ENCODE peak calls at places on chromosomes 3 and 15, in nine cellular contexts. W, A, Q, Z, B, N, F, J and Y are unnamed samples. For H3K36me3, the result is how much of the 10 kb centered on the place peaks cover.

GRCh38 chr3:159266779-159267178 is 464.9 kb downstream of the MFSD1 start:
- DNase-seq in W (no peak), A (no peak), Q (no peak), Z (peak), B (no peak), N (no peak), F (no peak), J (peak), Y (no peak)

GRCh38 chr15:80918440-80918839 is 71.2 kb downstream of the MESD start:
- DNase-seq in W (no peak), A (no peak), Q (no peak), Z (no peak), B (no peak), N (no peak), F (no peak), J (no peak), Y (no peak)

GRCh38 chr3:14352002-14352627 is 50.3 kb upstream of the SLC6A6 start:
- DNase-seq in W (peak), A (no peak), Q (no peak), Z (peak), B (no peak), N (no peak), F (no peak), J (peak), Y (no peak)

GRCh38 chr15:73900129-73900712 is 26.0 kb upstream of the LOXL1 start:
- DNase-seq in W (peak), A (peak), Q (no peak), Z (no peak), B (no peak), N (no peak), F (no peak), J (peak), Y (no peak)

GRCh38 chr3:188901126-188901525 is 270.6 kb upstream of the TPRG1 start:
- DNase-seq in W (no peak), A (no peak), Q (no peak), Z (no peak), B (no peak), N (no peak), F (no peak), J (no peak), Y (no peak)

GRCh38 chr15:57541805-57542504 is 49.7 kb upstream of the MYZAP start:
- DNase-seq in W (no peak), A (peak), Q (peak), Z (peak), B (no peak), N (peak), F (peak), J (peak), Y (peak)

GRCh38 chr3:167705840-167706239 is 28.9 kb downstream of the PDCD10 start:
- DNase-seq in W (no peak), A (no peak), Q (no peak), Z (no peak), B (no peak), N (no peak), F (no peak), J (no peak), Y (no peak)

GRCh38 chr3:149369991-149370866 is 7.2 kb downstream of the TM4SF1 start:
- DNase-seq in W (no peak), A (no peak), Q (no peak), Z (no peak), B (no peak), N (no peak), F (no peak), J (peak), Y (no peak)

GRCh38 chr3:163490119-163490518 is 1588.2 kb downstream of the SI start:
- DNase-seq in W (no peak), A (no peak), Q (no peak), Z (peak), B (no peak), N (peak), F (no peak), J (peak), Y (no peak)

GRCh38 chr3:157232146-157232545 is 72.2 kb upstream of the CCNL1 start:
- DNase-seq in W (no peak), A (no peak), Q (no peak), Z (no peak), B (no peak), N (no peak), F (no peak), J (no peak), Y (no peak)

GRCh38 chr15:66294157-66294931 is 976 bp downstream of the DIS3L start:
- DNase-seq in W (no peak), A (no peak), Q (no peak), Z (peak), B (no peak), N (peak), F (peak), J (peak), Y (peak)

GRCh38 chr15:75065467-75065850 is 42.1 kb downstream of the PPCDC start:
- DNase-seq in W (no peak), A (no peak), Q (no peak), Z (no peak), B (no peak), N (no peak), F (no peak), J (peak), Y (peak)

GRCh38 chr15:88635343-88635742 is 3.5 kb upstream of the ISG20 start:
- DNase-seq in W (no peak), A (no peak), Q (no peak), Z (no peak), B (no peak), N (peak), F (no peak), J (no peak), Y (no peak)

GRCh38 chr3:56423537-56424209 is 44.6 kb downstream of the ERC2 start:
- DNase-seq in W (no peak), A (no peak), Q (no peak), Z (no peak), B (no peak), N (no peak), F (no peak), J (no peak), Y (no peak)

GRCh38 chr15:30791239-30791638 is 112.5 kb upstream of the FAN1 start:
- DNase-seq in W (peak), A (no peak), Q (no peak), Z (no peak), B (no peak), N (no peak), F (no peak), J (peak), Y (no peak)

GRCh38 chr3:13189639-13190375 is 116.6 kb upstream of the IQSEC1 start:
- DNase-seq in W (peak), A (no peak), Q (no peak), Z (peak), B (peak), N (no peak), F (no peak), J (peak), Y (no peak)

GRCh38 chr3:151726016-151726415 is 7.7 kb upstream of the AADACL2 start:
- DNase-seq in W (no peak), A (no peak), Q (no peak), Z (peak), B (no peak), N (no peak), F (no peak), J (peak), Y (no peak)

GRCh38 chr3:41131224-41131623 is 68.1 kb upstream of the CTNNB1 start:
- DNase-seq in W (no peak), A (no peak), Q (no peak), Z (peak), B (no peak), N (no peak), F (no peak), J (peak), Y (no peak)

GRCh38 chr3:129421988-129422745 is 6.3 kb downstream of the EFCAB12 start:
- DNase-seq in W (no peak), A (no peak), Q (no peak), Z (no peak), B (no peak), N (no peak), F (no peak), J (no peak), Y (no peak)

GRCh38 chr3:70822777-70823176 is 510.3 kb upstream of the MDFIC2 start:
- DNase-seq in W (no peak), A (no peak), Q (no peak), Z (no peak), B (no peak), N (no peak), F (no peak), J (no peak), Y (no peak)

GRCh38 chr3:71863563-71864190 is 78.7 kb upstream of the PROK2 start:
- DNase-seq in W (no peak), A (no peak), Q (no peak), Z (no peak), B (no peak), N (no peak), F (no peak), J (no peak), Y (no peak)

GRCh38 chr15:33071451-33071850 is 123.1 kb downstream of the FMN1 start:
- DNase-seq in W (no peak), A (no peak), Q (no peak), Z (no peak), B (no peak), N (no peak), F (no peak), J (no peak), Y (no peak)

GRCh38 chr3:114892117-114892870 is 254.8 kb downstream of the ZBTB20 start:
- DNase-seq in W (no peak), A (no peak), Q (no peak), Z (no peak), B (no peak), N (no peak), F (no peak), J (no peak), Y (no peak)

GRCh38 chr15:56019819-56020218 is 26.4 kb upstream of the NEDD4 start:
- DNase-seq in W (no peak), A (no peak), Q (no peak), Z (no peak), B (no peak), N (no peak), F (no peak), J (no peak), Y (no peak)

GRCh38 chr3:41522620-41523019 is 323.3 kb downstream of the CTNNB1 start:
- DNase-seq in W (no peak), A (no peak), Q (no peak), Z (no peak), B (no peak), N (no peak), F (no peak), J (no peak), Y (no peak)

GRCh38 chr3:52763466-52763865 is 7.3 kb downstream of the NEK4 start:
- DNase-seq in W (no peak), A (no peak), Q (no peak), Z (no peak), B (no peak), N (no peak), F (no peak), J (peak), Y (no peak)

GRCh38 chr15:42069496-42070275 is 24.7 kb downstream of the PLA2G4D start:
- DNase-seq in W (no peak), A (peak), Q (no peak), Z (no peak), B (no peak), N (no peak), F (no peak), J (no peak), Y (no peak)

GRCh38 chr3:159664011-159664410 is 324.6 kb upstream of the IL12A start:
- DNase-seq in W (no peak), A (no peak), Q (no peak), Z (no peak), B (no peak), N (no peak), F (no peak), J (peak), Y (no peak)

DNA sequence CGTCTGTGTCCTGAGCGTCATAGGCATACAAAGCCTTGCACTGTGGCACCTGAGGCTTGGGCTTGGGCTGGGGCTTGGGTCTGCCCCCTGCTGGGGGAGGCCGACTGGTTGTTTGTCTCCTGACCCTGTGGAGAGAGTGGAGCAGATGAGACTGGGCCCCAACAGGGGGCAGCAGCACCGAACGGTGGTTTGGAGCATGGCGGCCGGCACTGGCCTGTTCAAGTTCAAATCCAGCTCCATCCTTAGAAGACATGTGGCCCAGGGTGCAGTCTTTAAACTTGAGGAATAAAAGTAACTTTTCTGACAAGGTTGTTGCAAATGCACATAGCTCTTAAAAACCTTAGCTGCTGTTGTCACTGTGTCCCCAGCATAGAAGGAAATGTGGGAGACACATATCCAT is 33.3 kb downstream of the CCNB2 start:
- DNase-seq in W (no peak), A (no peak), Q (peak), Z (peak), B (no peak), N (peak), F (no peak), J (peak), Y (no peak)
- TF ChIP-seq CTCF in W (peak), A (peak), Q (peak), Z (peak), B (no peak), N (peak), F (peak), J (peak), Y (peak)

GRCh38 chr3:100744671-100745070 is 35.4 kb downstream of the TFG start:
- DNase-seq in W (no peak), A (no peak), Q (no peak), Z (no peak), B (no peak), N (no peak), F (no peak), J (no peak), Y (no peak)
- H3K36me3 ChIP-seq in W (under half), A (under half), Q (half or more), Z (half or more), B (under half), N (half or more), F (under half), J (half or more), Y (half or more)

DNA sequence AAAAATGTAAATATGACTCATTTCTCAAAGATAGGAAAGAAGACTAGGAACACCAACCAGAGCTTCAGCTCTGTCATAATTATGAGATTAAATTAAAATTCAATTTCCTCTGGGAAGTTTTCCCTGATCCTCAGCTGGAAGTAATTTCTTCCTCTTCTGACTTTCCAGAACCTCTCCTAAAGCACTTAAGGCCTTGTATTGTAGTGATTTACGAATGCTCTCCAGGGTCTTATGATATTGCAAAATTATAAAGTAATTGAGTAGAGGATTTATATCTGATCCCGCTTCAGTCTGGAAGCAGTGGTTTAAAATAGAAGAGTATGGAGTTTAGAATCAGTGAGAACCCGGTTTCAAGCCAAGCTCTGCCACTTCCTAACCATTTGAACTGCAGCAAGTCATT is 279.8 kb downstream of the ZPLD1 start:
- DNase-seq in W (no peak), A (no peak), Q (no peak), Z (no peak), B (no peak), N (no peak), F (no peak), J (no peak), Y (no peak)
- H3K27ac ChIP-seq in W (no peak), A (no peak), Q (no peak), Z (peak), B (no peak), N (no peak), F (no peak), J (no peak), Y (no peak)

GRCh38 chr3:32420138-32420981 is 28.7 kb downstream of the CMTM7 start:
- DNase-seq in W (peak), A (no peak), Q (no peak), Z (peak), B (peak), N (no peak), F (no peak), J (peak), Y (peak)
- TF ChIP-seq CTCF in W (no peak), A (no peak), Q (peak), Z (peak), B (peak), N (no peak), F (peak), J (peak), Y (no peak)

DNA sequence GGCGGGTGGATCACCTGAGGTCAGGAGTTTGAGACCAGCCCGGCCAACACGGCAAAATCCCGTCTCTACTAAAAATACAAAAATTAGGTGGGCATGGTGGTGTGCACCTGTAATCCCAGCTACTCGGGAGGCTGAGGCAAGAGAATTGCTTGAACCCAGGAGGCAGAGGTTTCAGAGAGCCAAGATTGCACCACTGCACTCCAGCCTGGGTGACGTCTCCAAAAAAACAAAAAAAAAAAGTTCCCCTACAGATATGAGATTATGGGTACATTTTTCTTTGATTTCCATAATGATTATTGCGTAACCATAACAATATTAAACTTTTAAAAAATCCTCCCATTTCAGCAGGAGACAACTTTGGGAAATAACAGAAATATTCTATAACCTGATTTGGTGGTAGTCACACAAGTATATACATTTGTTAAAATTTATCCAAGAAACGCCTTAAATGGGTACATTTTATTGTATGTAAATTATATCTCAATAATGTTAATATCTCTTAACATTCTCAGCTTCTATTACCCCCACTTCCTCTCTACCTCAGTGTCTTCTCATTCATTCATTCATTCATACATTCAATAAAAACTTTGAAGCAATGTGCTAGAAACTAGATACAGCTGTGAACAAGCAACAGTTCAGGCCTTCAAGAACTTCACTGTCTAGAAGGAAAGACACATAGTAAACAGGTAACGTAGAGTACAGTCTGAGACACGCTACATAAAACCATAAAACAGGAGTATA is 6.6 kb downstream of the UBR1 start:
- DNase-seq in W (no peak), A (no peak), Q (no peak), Z (no peak), B (no peak), N (no peak), F (no peak), J (no peak), Y (no peak)
- H3K36me3 ChIP-seq in W (under half), A (under half), Q (under half), Z (under half), B (under half), N (under half), F (under half), J (under half), Y (under half)